ENCODE peak calls at places on chromosomes 3 and 15, in ten cellular contexts. M, R, V, D, E, Z, B, S, G and N are unnamed samples.
A peak's percentile ranks its signal among the peaks of the same experiment; 100 is the strongest.

GRCh38 chr15:91926871-91927270 is 73.4 kb downstream of the SLCO3A1 start:
- DNase-seq in E (peak; percentile 86), Z (no peak), R (no peak), G (no peak), M (no peak), B (peak; percentile 80), D (no peak), S (no peak), V (no peak), N (no peak)

GRCh38 chr3:139979991-139980390 is 45.0 kb downstream of the CLSTN2 start:
- DNase-seq in B (no peak), G (no peak), E (no peak), M (no peak), Z (no peak), S (no peak), V (no peak), D (no peak), R (no peak), N (no peak)

GRCh38 chr15:83837946-83838571 is 184.1 kb downstream of the ADAMTSL3 start:
- DNase-seq in Z (peak; percentile 15), M (peak; percentile 69), R (peak; percentile 20), D (peak; percentile 24), B (no peak), E (peak; percentile 61), S (peak; percentile 75), V (peak; percentile 67), G (peak; percentile 13), N (peak; percentile 36)

GRCh38 chr3:190504354-190505125 is 9.3 kb upstream of the IL1RAP start:
- DNase-seq in M (peak; percentile 10), V (no peak), E (peak; percentile 72), B (no peak), Z (no peak), R (no peak), D (peak; percentile 46), S (peak; percentile 30), G (no peak), N (no peak)

GRCh38 chr15:39230917-39231285 is 350.0 kb upstream of the THBS1 start:
- DNase-seq in D (no peak), M (no peak), S (no peak), Z (no peak), E (no peak), R (no peak), G (no peak), B (no peak), V (no peak), N (no peak)

GRCh38 chr15:51647128-51647562 is 24.6 kb upstream of the DMXL2 start:
- DNase-seq in E (peak; percentile 99), B (peak; percentile 80), V (no peak), R (no peak), S (no peak), G (no peak), Z (peak; percentile 39), D (peak; percentile 90), M (peak; percentile 75), N (no peak)

GRCh38 chr15:89593018-89593417 is 17.7 kb downstream of the TICRR start:
- DNase-seq in G (no peak), V (no peak), E (no peak), M (no peak), S (no peak), B (no peak), Z (no peak), R (no peak), D (no peak), N (no peak)

GRCh38 chr3:61912158-61912557 is 350.8 kb downstream of the PTPRG start:
- DNase-seq in S (no peak), G (peak; percentile 18), M (no peak), B (no peak), Z (no peak), V (no peak), R (no peak), D (no peak), E (no peak), N (no peak)

GRCh38 chr3:102329561-102329960 is 105.3 kb upstream of the ZPLD1 start:
- DNase-seq in V (no peak), Z (no peak), B (no peak), E (no peak), G (no peak), M (no peak), R (no peak), S (no peak), D (no peak), N (no peak)